ENCODE peak calls at places on chromosomes 4 and X, in five cellular contexts. H is NCI-H2029, Q is GM04503, W is AG04450, B is right lobe of liver. Z is an unnamed sample.

GRCh38 chr4:55397521-55398321 is 2.0 kb downstream of the TMEM165 start:
- DNase-seq in H (no peak), Q (peak), W (no peak), B (no peak), Z (peak)

GRCh38 chr4:182770259-182770968 is 146.8 kb downstream of the DCTD start:
- DNase-seq in H (peak), Q (no peak), W (no peak), B (no peak), Z (no peak)

GRCh38 chrX:78796916-78797315 is 49.4 kb downstream of the LPAR4 start:
- DNase-seq in H (no peak), Q (no peak), W (no peak), B (no peak), Z (no peak)

GRCh38 chr4:76767983-76768382 is 130.0 kb downstream of the SOWAHB start:
- DNase-seq in H (no peak), Q (peak), W (no peak), B (no peak), Z (no peak)

GRCh38 chr4:159002950-159003349 is 99.9 kb upstream of the RAPGEF2 start:
- DNase-seq in H (no peak), Q (no peak), W (peak), B (no peak), Z (no peak)

GRCh38 chr4:174265917-174266316 is 17.6 kb downstream of the FBXO8 start:
- DNase-seq in H (no peak), Q (no peak), W (no peak), B (no peak), Z (no peak)

GRCh38 chr4:110287130-110287529 is 88.7 kb upstream of the ELOVL6 start:
- DNase-seq in H (no peak), Q (peak), W (peak), B (no peak), Z (peak)

GRCh38 chr4:101643201-101643600 is 147.3 kb upstream of the BANK1 start:
- DNase-seq in H (no peak), Q (no peak), W (no peak), B (no peak), Z (peak)

GRCh38 chr4:2811830-2812599 is 19.1 kb downstream of the SH3BP2 start:
- DNase-seq in H (peak), Q (no peak), W (no peak), B (peak), Z (peak)

GRCh38 chr4:94726524-94727123 is 31.1 kb upstream of the BMPR1B start:
- DNase-seq in H (no peak), Q (no peak), W (no peak), B (no peak), Z (no peak)

GRCh38 chrX:135396109-135396508 is 25.6 kb upstream of the SMIM10L2A start:
- DNase-seq in H (no peak), Q (peak), W (no peak), B (no peak), Z (peak)

GRCh38 chr4:24799544-24800272 is 4.3 kb downstream of the SOD3 start:
- DNase-seq in H (no peak), Q (no peak), W (no peak), B (no peak), Z (no peak)

GRCh38 chr4:146335763-146336412 is 121.5 kb downstream of the REELD1 start:
- DNase-seq in H (no peak), Q (no peak), W (no peak), B (no peak), Z (peak)

GRCh38 chrX:121851033-121851432 is 803.6 kb downstream of the GLUD2 start:
- DNase-seq in H (no peak), Q (no peak), W (no peak), B (no peak), Z (peak)

GRCh38 chr4:150746156-150746555 is 164.2 kb downstream of the MAB21L2 start:
- DNase-seq in H (no peak), Q (no peak), W (peak), B (no peak), Z (peak)

GRCh38 chr4:121062466-121062975 is 9.8 kb downstream of the NDNF start:
- DNase-seq in H (no peak), Q (no peak), W (no peak), B (no peak), Z (no peak)

GRCh38 chrX:97968376-97969104 is 1084.8 kb downstream of the RPA4 start:
- DNase-seq in H (no peak), Q (no peak), W (no peak), B (no peak), Z (no peak)

GRCh38 chr4:57127361-57127760 is 17.2 kb upstream of the IGFBP7 start:
- DNase-seq in H (no peak), Q (no peak), W (no peak), B (no peak), Z (no peak)

GRCh38 chrX:109952985-109953905 is 49.7 kb upstream of the TMEM164 start:
- DNase-seq in H (no peak), Q (no peak), W (no peak), B (no peak), Z (no peak)

GRCh38 chr4:13980317-13980716 is 352.8 kb upstream of the BOD1L1 start:
- DNase-seq in H (no peak), Q (peak), W (peak), B (no peak), Z (peak)

GRCh38 chrX:101407748-101408529 is at the start of the genes GLA and HNRNPH2:
- DNase-seq in H (peak), Q (peak), W (peak), B (peak), Z (peak)

GRCh38 chrX:46637937-46638336 is 64.4 kb downstream of the CHST7 start:
- DNase-seq in H (no peak), Q (no peak), W (no peak), B (no peak), Z (peak)

GRCh38 chr4:22532896-22533295 is 17.0 kb upstream of the ADGRA3 start:
- DNase-seq in H (no peak), Q (no peak), W (no peak), B (no peak), Z (no peak)

GRCh38 chr4:86108152-86108551 is 251.7 kb downstream of the MAPK10 start:
- DNase-seq in H (no peak), Q (no peak), W (no peak), B (no peak), Z (no peak)

GRCh38 chr4:53900275-53900649 is 164.1 kb downstream of the CHIC2 start:
- DNase-seq in H (no peak), Q (no peak), W (no peak), B (no peak), Z (no peak)

GRCh38 chr4:146299605-146300004 is 85.3 kb downstream of the REELD1 start:
- DNase-seq in H (no peak), Q (no peak), W (no peak), B (no peak), Z (no peak)

GRCh38 chr4:7131498-7132031 is 60.8 kb upstream of the SORCS2 start:
- DNase-seq in H (no peak), Q (no peak), W (no peak), B (no peak), Z (no peak)

GRCh38 chr4:154076921-154077320 is 288.0 kb upstream of the SFRP2 start:
- DNase-seq in H (no peak), Q (peak), W (no peak), B (no peak), Z (peak)

GRCh38 chr4:80254114-80254513 is 12.3 kb upstream of the FGF5 start:
- DNase-seq in H (no peak), Q (no peak), W (no peak), B (no peak), Z (no peak)

GRCh38 chr4:87219648-87220093 is 747 bp downstream of the KLHL8 start:
- DNase-seq in H (no peak), Q (no peak), W (no peak), B (peak), Z (peak)